ENCODE peak calls at places on chromosomes 12 and 14, in eight cellular contexts. One of them, this sample, is unnamed.

GRCh38 chr14:80403036-80403435 is 191.7 kb upstream of the DIO2 start:
- DNase-seq in NCI-H1694 treated with DMSO at 0.1 percent for 48 hours: no peak
- DNase-seq in WTC11: no peak
- DNase-seq in mucosa of descending colon: no peak
- DNase-seq in T-helper 1 cell: no peak
- DNase-seq in type B pancreatic cell: no peak
- DNase-seq in EL: no peak
- DNase-seq in fibroblast of mammary gland: no peak
- DNase-seq in this sample: no peak

GRCh38 chr14:64092940-64093339 is 201.2 kb downstream of the ESR2 start:
- DNase-seq in type B pancreatic cell: no peak
- DNase-seq in EL: no peak
- DNase-seq in NCI-H1694 treated with DMSO at 0.1 percent for 48 hours: no peak
- DNase-seq in mucosa of descending colon: no peak
- DNase-seq in T-helper 1 cell: no peak
- DNase-seq in WTC11: no peak
- DNase-seq in fibroblast of mammary gland: no peak
- DNase-seq in this sample: no peak

GRCh38 chr12:95336387-95337067 is 118.9 kb downstream of the VEZT start:
- DNase-seq in NCI-H1694 treated with DMSO at 0.1 percent for 48 hours: peak
- DNase-seq in mucosa of descending colon: no peak
- DNase-seq in fibroblast of mammary gland: peak
- DNase-seq in WTC11: peak
- DNase-seq in EL: peak
- DNase-seq in T-helper 1 cell: no peak
- DNase-seq in type B pancreatic cell: peak
- DNase-seq in this sample: peak

GRCh38 chr12:116459501-116459900 is 99.7 kb upstream of the MAP1LC3B2 start:
- DNase-seq in fibroblast of mammary gland: no peak
- DNase-seq in type B pancreatic cell: no peak
- DNase-seq in NCI-H1694 treated with DMSO at 0.1 percent for 48 hours: no peak
- DNase-seq in WTC11: no peak
- DNase-seq in T-helper 1 cell: no peak
- DNase-seq in mucosa of descending colon: no peak
- DNase-seq in EL: no peak
- DNase-seq in this sample: no peak

GRCh38 chr12:119659289-119659897 is 8.5 kb upstream of the PRKAB1 start:
- DNase-seq in fibroblast of mammary gland: peak
- DNase-seq in NCI-H1694 treated with DMSO at 0.1 percent for 48 hours: peak
- DNase-seq in T-helper 1 cell: no peak
- DNase-seq in WTC11: peak
- DNase-seq in EL: peak
- DNase-seq in type B pancreatic cell: no peak
- DNase-seq in mucosa of descending colon: no peak
- DNase-seq in this sample: peak

GRCh38 chr14:100706860-100707259 is 19.8 kb upstream of the DLK1 start:
- DNase-seq in T-helper 1 cell: no peak
- DNase-seq in WTC11: no peak
- DNase-seq in EL: no peak
- DNase-seq in mucosa of descending colon: no peak
- DNase-seq in fibroblast of mammary gland: no peak
- DNase-seq in NCI-H1694 treated with DMSO at 0.1 percent for 48 hours: no peak
- DNase-seq in type B pancreatic cell: no peak
- DNase-seq in this sample: no peak

GRCh38 chr14:92832137-92832700 is 38.1 kb downstream of the GOLGA5 start:
- DNase-seq in NCI-H1694 treated with DMSO at 0.1 percent for 48 hours: no peak
- DNase-seq in WTC11: no peak
- DNase-seq in EL: no peak
- DNase-seq in type B pancreatic cell: no peak
- DNase-seq in mucosa of descending colon: no peak
- DNase-seq in fibroblast of mammary gland: no peak
- DNase-seq in T-helper 1 cell: no peak
- DNase-seq in this sample: no peak

GRCh38 chr14:22471545-22472121 is 117.4 kb downstream of the DAD1 start:
- DNase-seq in T-helper 1 cell: no peak
- DNase-seq in NCI-H1694 treated with DMSO at 0.1 percent for 48 hours: no peak
- DNase-seq in mucosa of descending colon: peak
- DNase-seq in fibroblast of mammary gland: peak
- DNase-seq in WTC11: peak
- DNase-seq in type B pancreatic cell: no peak
- DNase-seq in EL: peak
- DNase-seq in this sample: peak

GRCh38 chr12:12267801-12268200 is 957 bp upstream of the LRP6 start:
- DNase-seq in NCI-H1694 treated with DMSO at 0.1 percent for 48 hours: no peak
- DNase-seq in mucosa of descending colon: no peak
- DNase-seq in type B pancreatic cell: no peak
- DNase-seq in fibroblast of mammary gland: no peak
- DNase-seq in EL: peak
- DNase-seq in WTC11: peak
- DNase-seq in T-helper 1 cell: no peak
- DNase-seq in this sample: no peak

GRCh38 chr14:91108941-91109611 is 4.8 kb upstream of the DGLUCY start:
- DNase-seq in WTC11: no peak
- DNase-seq in fibroblast of mammary gland: no peak
- DNase-seq in T-helper 1 cell: no peak
- DNase-seq in mucosa of descending colon: peak
- DNase-seq in type B pancreatic cell: no peak
- DNase-seq in NCI-H1694 treated with DMSO at 0.1 percent for 48 hours: no peak
- DNase-seq in EL: peak
- DNase-seq in this sample: no peak

GRCh38 chr14:32397871-32398640 is 69.0 kb downstream of the AKAP6 start:
- DNase-seq in fibroblast of mammary gland: peak
- DNase-seq in WTC11: no peak
- DNase-seq in mucosa of descending colon: no peak
- DNase-seq in T-helper 1 cell: no peak
- DNase-seq in NCI-H1694 treated with DMSO at 0.1 percent for 48 hours: no peak
- DNase-seq in type B pancreatic cell: no peak
- DNase-seq in EL: peak
- DNase-seq in this sample: peak

GRCh38 chr14:91245029-91245428 is 525 bp upstream of the GPR68 start:
- DNase-seq in fibroblast of mammary gland: no peak
- DNase-seq in EL: no peak
- DNase-seq in T-helper 1 cell: peak
- DNase-seq in WTC11: no peak
- DNase-seq in NCI-H1694 treated with DMSO at 0.1 percent for 48 hours: no peak
- DNase-seq in mucosa of descending colon: peak
- DNase-seq in type B pancreatic cell: no peak
- DNase-seq in this sample: no peak

GRCh38 chr12:19799216-19799615 is 359.9 kb downstream of the AEBP2 start:
- DNase-seq in T-helper 1 cell: no peak
- DNase-seq in type B pancreatic cell: no peak
- DNase-seq in mucosa of descending colon: no peak
- DNase-seq in EL: peak
- DNase-seq in WTC11: no peak
- DNase-seq in NCI-H1694 treated with DMSO at 0.1 percent for 48 hours: no peak
- DNase-seq in fibroblast of mammary gland: no peak
- DNase-seq in this sample: peak

GRCh38 chr12:27615331-27615891 is 80.8 kb upstream of the REP15 start:
- DNase-seq in NCI-H1694 treated with DMSO at 0.1 percent for 48 hours: no peak
- DNase-seq in WTC11: no peak
- DNase-seq in EL: peak
- DNase-seq in mucosa of descending colon: no peak
- DNase-seq in fibroblast of mammary gland: no peak
- DNase-seq in type B pancreatic cell: no peak
- DNase-seq in T-helper 1 cell: no peak
- DNase-seq in this sample: peak

This sample was measured in fibroblast of lung.